ENCODE peak calls at places on chromosome 10, in eight cellular contexts. D, V, L, Q, U, A, Z and I are unnamed samples.

GRCh38 chr10:19788902-19789301 is 27.3 kb upstream of the PLXDC2 start:
- DNase-seq in D (no peak), V (no peak), L (no peak), Q (no peak), U (no peak), A (no peak), Z (no peak), I (no peak)

GRCh38 chr10:113540845-113541553 is 11.9 kb upstream of the HABP2 start:
- DNase-seq in D (no peak), V (no peak), L (no peak), Q (no peak), U (no peak), A (peak; percentile 32), Z (no peak), I (no peak)

GRCh38 chr10:132817701-132818211 is 31.8 kb upstream of the NKX6-2 start:
- DNase-seq in D (no peak), V (no peak), L (no peak), Q (no peak), U (no peak), A (no peak), Z (no peak), I (no peak)

GRCh38 chr10:97499561-97500296 is 1.0 kb downstream of the UBTD1 start:
- DNase-seq in D (peak; percentile 55), V (peak; percentile 2), L (no peak), Q (peak; percentile 65), U (no peak), A (peak; percentile 59), Z (no peak), I (no peak)

GRCh38 chr10:51700228-51700835 is 937 bp upstream of the CSTF2T start:
- DNase-seq in D (peak; percentile 5), V (no peak), L (no peak), Q (peak; percentile 33), U (no peak), A (no peak), Z (peak; percentile 3), I (no peak)

GRCh38 chr10:12526311-12526710 is 177.0 kb downstream of the CAMK1D start:
- DNase-seq in D (no peak), V (no peak), L (no peak), Q (no peak), U (no peak), A (no peak), Z (no peak), I (no peak)

GRCh38 chr10:84340187-84340586 is 11.8 kb downstream of the CCSER2 start:
- DNase-seq in D (no peak), V (no peak), L (no peak), Q (no peak), U (no peak), A (no peak), Z (peak; percentile 86), I (no peak)

GRCh38 chr10:57628592-57629284 is 639.0 kb downstream of the IPMK start:
- DNase-seq in D (no peak), V (no peak), L (no peak), Q (no peak), U (no peak), A (no peak), Z (peak; percentile 47), I (no peak)

GRCh38 chr10:13352519-13352918 is 4.4 kb upstream of the SEPHS1 start:
- DNase-seq in D (no peak), V (no peak), L (no peak), Q (no peak), U (peak; percentile 75), A (no peak), Z (no peak), I (peak; percentile 65)

GRCh38 chr10:78283069-78283682 is 249.5 kb downstream of the RPS24 start:
- DNase-seq in D (no peak), V (no peak), L (no peak), Q (no peak), U (peak; percentile 72), A (no peak), Z (no peak), I (no peak)

GRCh38 chr10:98361636-98362035 is 53.3 kb downstream of the PYROXD2 start:
- DNase-seq in D (no peak), V (no peak), L (no peak), Q (no peak), U (no peak), A (no peak), Z (no peak), I (no peak)

GRCh38 chr10:101146392-101147251 is 15.5 kb downstream of the TLX1 start:
- DNase-seq in D (no peak), V (no peak), L (no peak), Q (no peak), U (peak; percentile 81), A (no peak), Z (no peak), I (peak; percentile 71)

GRCh38 chr10:4889959-4890358 is 64.0 kb downstream of the AKR1E2 start:
- DNase-seq in D (no peak), V (no peak), L (no peak), Q (no peak), U (no peak), A (no peak), Z (no peak), I (no peak)

GRCh38 chr10:113099431-113100298 is 149.6 kb downstream of the TCF7L2 start:
- DNase-seq in D (peak; percentile 82), V (no peak), L (no peak), Q (no peak), U (no peak), A (no peak), Z (peak; percentile 27), I (no peak)

GRCh38 chr10:29669149-29669548 is 34.4 kb upstream of the SVIL start:
- DNase-seq in D (no peak), V (no peak), L (no peak), Q (peak; percentile 58), U (no peak), A (no peak), Z (no peak), I (no peak)

GRCh38 chr10:94963901-94964300 is 25.4 kb downstream of the CYP2C9 start:
- DNase-seq in D (peak; percentile 26), V (no peak), L (peak; percentile 27), Q (no peak), U (peak; percentile 23), A (peak; percentile 5), Z (peak; percentile 37), I (peak; percentile 48)

GRCh38 chr10:91191581-91191919 is 28.9 kb upstream of the PCGF5 start:
- DNase-seq in D (no peak), V (no peak), L (no peak), Q (no peak), U (no peak), A (no peak), Z (no peak), I (no peak)

GRCh38 chr10:48439031-48439430 is 132.6 kb downstream of the MAPK8 start:
- DNase-seq in D (no peak), V (no peak), L (no peak), Q (no peak), U (peak; percentile 21), A (peak; percentile 74), Z (no peak), I (no peak)

GRCh38 chr10:71694567-71694968 is 25.0 kb downstream of the C10orf105 start:
- DNase-seq in D (no peak), V (no peak), L (no peak), Q (peak; percentile 64), U (no peak), A (no peak), Z (no peak), I (no peak)

GRCh38 chr10:108735380-108735779 is 1187.9 kb downstream of the XPNPEP1 start:
- DNase-seq in D (no peak), V (no peak), L (no peak), Q (no peak), U (no peak), A (peak; percentile 89), Z (no peak), I (no peak)

GRCh38 chr10:22702348-22702747 is 12.0 kb downstream of the PIP4K2A start:
- DNase-seq in D (no peak), V (no peak), L (no peak), Q (no peak), U (no peak), A (no peak), Z (no peak), I (no peak)

GRCh38 chr10:127619550-127619949 is 70.4 kb downstream of the NPS start:
- DNase-seq in D (no peak), V (no peak), L (no peak), Q (no peak), U (no peak), A (no peak), Z (peak; percentile 4), I (no peak)

GRCh38 chr10:117373848-117374505 is 1.3 kb downstream of the PDZD8 start:
- DNase-seq in D (peak; percentile 45), V (peak; percentile 20), L (no peak), Q (peak; percentile 26), U (peak; percentile 49), A (peak; percentile 21), Z (no peak), I (no peak)

GRCh38 chr10:61304751-61305150 is 148.4 kb downstream of the TMEM26 start:
- DNase-seq in D (no peak), V (no peak), L (no peak), Q (no peak), U (no peak), A (peak; percentile 4), Z (no peak), I (no peak)

GRCh38 chr10:3467052-3467906 is 294.7 kb upstream of the PITRM1 start:
- DNase-seq in D (peak; percentile 76), V (no peak), L (peak; percentile 95), Q (peak; percentile 87), U (peak; percentile 64), A (peak; percentile 96), Z (peak; percentile 66), I (peak; percentile 29)

GRCh38 chr10:75922435-75922834 is 491.0 kb downstream of the LRMDA start:
- DNase-seq in D (no peak), V (no peak), L (no peak), Q (no peak), U (no peak), A (no peak), Z (no peak), I (no peak)